ENCODE peak calls at places on chromosome 20, in ten cellular contexts. E is AG20443; S is NCI-H510A treated with DMSO at 0.1 percent for 48 hours; O is substantia nigra; Q is uterus; W is T-helper 2 cell; T is stimulated activated CD4-positive, alpha-beta T cell treated with anti-CD3 and anti-CD28 coated beads, Interleukin-1b, Interleukin-23, amount 100 ng/mL, for 4 hours; L is GM19239; P is HS-27A; C is effector memory CD4-positive, alpha-beta T cell. H is an unnamed sample.

GRCh38 chr20:1396264-1396663 is 3.4 kb upstream of the FKBP1A start:
- DNase-seq in E (no peak), S (no peak), O (no peak), Q (no peak), W (no peak), T (no peak), L (no peak), P (no peak), C (no peak), H (no peak)

GRCh38 chr20:4173142-4173541 is 157.8 kb upstream of the RNF24 start:
- DNase-seq in E (no peak), S (no peak), O (no peak), Q (no peak), W (no peak), T (no peak), L (no peak), P (no peak), C (no peak), H (no peak)

GRCh38 chr20:58889334-58890072 is 37.0 kb downstream of the GNAS start:
- DNase-seq in E (no peak), S (peak), O (no peak), Q (no peak), W (no peak), T (no peak), L (no peak), P (no peak), C (no peak), H (no peak)

GRCh38 chr20:2619337-2619736 is 33.1 kb upstream of the NOP56 start:
- DNase-seq in E (no peak), S (no peak), O (no peak), Q (no peak), W (no peak), T (no peak), L (no peak), P (no peak), C (no peak), H (no peak)

GRCh38 chr20:3067139-3068009 is 4.0 kb upstream of the OXT start:
- DNase-seq in E (no peak), S (no peak), O (no peak), Q (no peak), W (no peak), T (no peak), L (no peak), P (no peak), C (no peak), H (no peak)

GRCh38 chr20:25407311-25408169 is at the start of gene GINS1:
- DNase-seq in E (peak), S (peak), O (peak), Q (peak), W (peak), T (peak), L (peak), P (peak), C (peak), H (no peak)

GRCh38 chr20:24987244-24987643 is 5.3 kb downstream of the APMAP start:
- DNase-seq in E (no peak), S (no peak), O (no peak), Q (no peak), W (no peak), T (peak), L (no peak), P (no peak), C (no peak), H (no peak)

GRCh38 chr20:2470051-2470431 is 548 bp downstream of the SNRPB start:
- DNase-seq in E (peak), S (peak), O (no peak), Q (peak), W (peak), T (peak), L (peak), P (peak), C (peak), H (no peak)

GRCh38 chr20:37275125-37275524 is 13.5 kb upstream of the GHRH start:
- DNase-seq in E (no peak), S (no peak), O (no peak), Q (no peak), W (no peak), T (no peak), L (no peak), P (no peak), C (no peak), H (no peak)

GRCh38 chr20:33437141-33437911 is 6.2 kb downstream of the SNTA1 start:
- DNase-seq in E (peak), S (no peak), O (no peak), Q (peak), W (no peak), T (no peak), L (no peak), P (no peak), C (no peak), H (no peak)

GRCh38 chr20:9051508-9051907 is 17.4 kb upstream of the PLCB4 start:
- DNase-seq in E (peak), S (no peak), O (no peak), Q (no peak), W (no peak), T (no peak), L (no peak), P (peak), C (no peak), H (no peak)

GRCh38 chr20:57526067-57526884 is 1.3 kb upstream of the CTCFL start:
- DNase-seq in E (no peak), S (no peak), O (no peak), Q (no peak), W (no peak), T (no peak), L (no peak), P (no peak), C (no peak), H (no peak)

GRCh38 chr20:45109634-45110033 is 5.3 kb downstream of the WFDC5 start:
- DNase-seq in E (peak), S (no peak), O (no peak), Q (no peak), W (no peak), T (no peak), L (no peak), P (no peak), C (no peak), H (no peak)

GRCh38 chr20:20454850-20455627 is 87.1 kb downstream of the INSM1 start:
- DNase-seq in E (no peak), S (peak), O (no peak), Q (no peak), W (no peak), T (no peak), L (no peak), P (no peak), C (no peak), H (no peak)

GRCh38 chr20:63298731-63299312 is 5.8 kb downstream of the COL20A1 start:
- DNase-seq in E (no peak), S (no peak), O (no peak), Q (no peak), W (no peak), T (no peak), L (no peak), P (no peak), C (no peak), H (no peak)

GRCh38 chr20:39070484-39071231 is 108.5 kb downstream of the DHX35 start:
- DNase-seq in E (peak), S (no peak), O (no peak), Q (no peak), W (no peak), T (no peak), L (no peak), P (no peak), C (no peak), H (no peak)

GRCh38 chr20:20034486-20034885 is 17.3 kb downstream of the NAA20 start:
- DNase-seq in E (no peak), S (no peak), O (no peak), Q (peak), W (no peak), T (no peak), L (no peak), P (no peak), C (no peak), H (no peak)

GRCh38 chr20:60600036-60600435 is 641.8 kb downstream of the CDH26 start:
- DNase-seq in E (no peak), S (no peak), O (no peak), Q (no peak), W (no peak), T (no peak), L (no peak), P (no peak), C (no peak), H (no peak)

GRCh38 chr20:50845566-50846211 is 50.8 kb downstream of the BCAS4 start:
- DNase-seq in E (no peak), S (no peak), O (no peak), Q (no peak), W (no peak), T (no peak), L (no peak), P (no peak), C (no peak), H (no peak)

GRCh38 chr20:37885593-37886507 is 17.1 kb upstream of the VSTM2L start:
- DNase-seq in E (no peak), S (no peak), O (no peak), Q (no peak), W (no peak), T (no peak), L (no peak), P (no peak), C (no peak), H (no peak)

GRCh38 chr20:17807670-17808069 is 107.9 kb downstream of the BANF2 start:
- DNase-seq in E (no peak), S (no peak), O (no peak), Q (no peak), W (no peak), T (no peak), L (no peak), P (no peak), C (no peak), H (no peak)

GRCh38 chr20:63369724-63370622 is 8.8 kb upstream of the CHRNA4 start:
- DNase-seq in E (no peak), S (no peak), O (no peak), Q (no peak), W (no peak), T (no peak), L (no peak), P (no peak), C (no peak), H (no peak)

GRCh38 chr20:1146957-1147356 is 28.6 kb downstream of the PSMF1 start:
- DNase-seq in E (no peak), S (no peak), O (no peak), Q (no peak), W (no peak), T (no peak), L (no peak), P (no peak), C (no peak), H (no peak)

GRCh38 chr20:50251383-50251748 is 60.7 kb downstream of the CEBPB start:
- DNase-seq in E (no peak), S (no peak), O (no peak), Q (no peak), W (no peak), T (no peak), L (no peak), P (no peak), C (no peak), H (no peak)

GRCh38 chr20:49989234-49990065 is 6.7 kb downstream of the SNAI1 start:
- DNase-seq in E (peak), S (no peak), O (no peak), Q (peak), W (no peak), T (no peak), L (no peak), P (no peak), C (no peak), H (no peak)

GRCh38 chr20:14698605-14699373 is 361.4 kb upstream of the FLRT3 start:
- DNase-seq in E (no peak), S (no peak), O (no peak), Q (no peak), W (no peak), T (no peak), L (no peak), P (no peak), C (no peak), H (no peak)

GRCh38 chr20:289693-290080 is 863 bp downstream of the C20orf96 start:
- DNase-seq in E (no peak), S (no peak), O (no peak), Q (no peak), W (no peak), T (no peak), L (no peak), P (no peak), C (no peak), H (no peak)

H was measured in cortex of kidney.